ENCODE peak calls at places on chromosomes 2 and 18, in four cellular contexts. N, A, F and Y are unnamed samples.

GRCh38 chr18:40414155-40414754 is 1540.8 kb upstream of the PIK3C3 start:
- DNase-seq in N (no peak), A (peak), F (peak), Y (no peak)

GRCh38 chr18:21557607-21558253 is 42.8 kb downstream of the ESCO1 start:
- DNase-seq in N (peak), A (no peak), F (no peak), Y (no peak)

GRCh38 chr2:47631840-47632398 is 151.0 kb upstream of the MSH6 start:
- DNase-seq in N (no peak), A (no peak), F (no peak), Y (no peak)

GRCh38 chr2:135164431-135164830 is 112.3 kb downstream of the RAB3GAP1 start:
- DNase-seq in N (no peak), A (no peak), F (no peak), Y (no peak)

GRCh38 chr2:173355132-173355865 is 627 bp downstream of the CDCA7 start:
- DNase-seq in N (peak), A (peak), F (peak), Y (peak)

GRCh38 chr2:231810905-231811304 is 24.7 kb downstream of the COPS7B start:
- DNase-seq in N (no peak), A (no peak), F (no peak), Y (no peak)

GRCh38 chr2:241733391-241734207 is 831 bp upstream of the D2HGDH start:
- DNase-seq in N (no peak), A (no peak), F (no peak), Y (no peak)

GRCh38 chr2:128809256-128809636 is 490.6 kb upstream of the HS6ST1 start:
- DNase-seq in N (no peak), A (no peak), F (no peak), Y (no peak)

GRCh38 chr2:74304332-74305148 is 38.7 kb downstream of the SLC4A5 start:
- DNase-seq in N (no peak), A (no peak), F (no peak), Y (no peak)

GRCh38 chr2:223723954-223724411 is 113.4 kb downstream of the AP1S3 start:
- DNase-seq in N (no peak), A (no peak), F (peak), Y (no peak)

GRCh38 chr2:158038906-158039305 is 62.8 kb upstream of the UPP2 start:
- DNase-seq in N (no peak), A (no peak), F (no peak), Y (no peak)

GRCh38 chr18:395481-396250 is 104.8 kb downstream of the COLEC12 start:
- DNase-seq in N (no peak), A (no peak), F (no peak), Y (no peak)

GRCh38 chr2:149087751-149088150 is 49.3 kb downstream of the LYPD6B start:
- DNase-seq in N (no peak), A (peak), F (no peak), Y (no peak)

GRCh38 chr2:102082591-102083586 is 59.7 kb upstream of the IL1R1 start:
- DNase-seq in N (no peak), A (peak), F (no peak), Y (peak)

GRCh38 chr18:46566111-46566510 is 90.9 kb downstream of the LOXHD1 start:
- DNase-seq in N (no peak), A (no peak), F (no peak), Y (no peak)

GRCh38 chr18:22167091-22167470 is 2.3 kb upstream of the GATA6 start:
- DNase-seq in N (peak), A (no peak), F (no peak), Y (no peak)

GRCh38 chr2:156434461-156435291 is 1.5 kb upstream of the GPD2 start:
- DNase-seq in N (no peak), A (no peak), F (no peak), Y (no peak)

GRCh38 chr2:23666241-23667025 is 260.5 kb downstream of the ATAD2B start:
- DNase-seq in N (no peak), A (no peak), F (no peak), Y (no peak)

GRCh38 chr2:101679037-101679726 is 18.3 kb upstream of the MAP4K4 start:
- DNase-seq in N (no peak), A (no peak), F (no peak), Y (peak)